ENCODE peak calls at places on chromosomes 5 and 9, in seven cellular contexts. S, U, T, D, O, P and C are unnamed samples.

GRCh38 chr5:180602481-180603075 is 11.3 kb upstream of the SCGB3A1 start:
- DNase-seq in S (no peak), U (no peak), T (no peak), D (no peak), O (no peak), P (no peak), C (no peak)

GRCh38 chr9:92988215-92988731 is 41.0 kb downstream of the FGD3 start:
- DNase-seq in S (peak), U (no peak), T (peak), D (no peak), O (no peak), P (no peak), C (no peak)

GRCh38 chr9:14153310-14153720 is 160.6 kb downstream of the NFIB start:
- DNase-seq in S (no peak), U (peak), T (no peak), D (no peak), O (no peak), P (no peak), C (peak)

GRCh38 chr5:41118177-41118576 is 47.0 kb upstream of the MROH2B start:
- DNase-seq in S (peak), U (no peak), T (no peak), D (no peak), O (no peak), P (no peak), C (no peak)

GRCh38 chr9:72627147-72627546 is 105.7 kb downstream of the TMC1 start:
- DNase-seq in S (no peak), U (peak), T (no peak), D (no peak), O (no peak), P (no peak), C (no peak)

GRCh38 chr9:33517373-33517772 is 6.7 kb upstream of the ANKRD18B start:
- DNase-seq in S (peak), U (peak), T (peak), D (peak), O (peak), P (peak), C (peak)

GRCh38 chr5:131671409-131671808 is 36.4 kb upstream of the RAPGEF6 start:
- DNase-seq in S (no peak), U (no peak), T (no peak), D (no peak), O (no peak), P (no peak), C (no peak)

GRCh38 chr9:134839441-134840125 is 41.0 kb upstream of the FCN2 start:
- DNase-seq in S (no peak), U (peak), T (no peak), D (no peak), O (no peak), P (no peak), C (no peak)

GRCh38 chr9:23736293-23736692 is 89.7 kb downstream of the ELAVL2 start:
- DNase-seq in S (no peak), U (peak), T (no peak), D (no peak), O (no peak), P (no peak), C (no peak)

GRCh38 chr5:160152287-160152686 is 33.0 kb upstream of the PWWP2A start:
- DNase-seq in S (no peak), U (no peak), T (no peak), D (no peak), O (no peak), P (no peak), C (no peak)

GRCh38 chr5:177478711-177479646 is 5.5 kb upstream of the DBN1 start:
- DNase-seq in S (no peak), U (no peak), T (no peak), D (peak), O (peak), P (peak), C (no peak)

GRCh38 chr5:173873296-173873922 is 14.7 kb upstream of the CPEB4 start:
- DNase-seq in S (no peak), U (no peak), T (no peak), D (peak), O (no peak), P (no peak), C (no peak)

GRCh38 chr5:68884893-68885292 is 208.9 kb upstream of the SLC30A5 start:
- DNase-seq in S (peak), U (peak), T (no peak), D (peak), O (no peak), P (no peak), C (no peak)

GRCh38 chr9:125008599-125008998 is 67.7 kb upstream of the GOLGA1 start:
- DNase-seq in S (no peak), U (no peak), T (no peak), D (no peak), O (no peak), P (no peak), C (no peak)

GRCh38 chr5:141683596-141684161 is 1.6 kb upstream of the ARAP3 start:
- DNase-seq in S (no peak), U (peak), T (no peak), D (no peak), O (no peak), P (no peak), C (no peak)

GRCh38 chr9:18487620-18488019 is 13.7 kb downstream of the ADAMTSL1 start:
- DNase-seq in S (no peak), U (no peak), T (no peak), D (no peak), O (no peak), P (no peak), C (no peak)

GRCh38 chr9:91948423-91949292 is 1.4 kb downstream of the ROR2 start:
- DNase-seq in S (no peak), U (peak), T (no peak), D (peak), O (peak), P (peak), C (no peak)

GRCh38 chr9:112921549-112921948 is 30.9 kb upstream of the SLC46A2 start:
- DNase-seq in S (peak), U (peak), T (no peak), D (peak), O (peak), P (peak), C (peak)

GRCh38 chr5:35990941-35991592 is at the start of gene UGT3A1:
- DNase-seq in S (no peak), U (peak), T (no peak), D (no peak), O (peak), P (no peak), C (no peak)

GRCh38 chr9:98811051-98811650 is 3.7 kb downstream of the GALNT12 start:
- DNase-seq in S (peak), U (no peak), T (no peak), D (no peak), O (no peak), P (peak), C (peak)

GRCh38 chr9:15725953-15726352 is 173.1 kb downstream of the CCDC171 start:
- DNase-seq in S (peak), U (no peak), T (no peak), D (no peak), O (no peak), P (peak), C (peak)

GRCh38 chr5:123000731-123001130 is 35.8 kb downstream of the PPIC start:
- DNase-seq in S (no peak), U (no peak), T (no peak), D (no peak), O (no peak), P (no peak), C (no peak)

GRCh38 chr9:77063645-77064285 is 44.3 kb downstream of the FOXB2 start:
- DNase-seq in S (peak), U (no peak), T (no peak), D (peak), O (peak), P (peak), C (peak)

GRCh38 chr5:100828071-100828689 is 74.9 kb downstream of the ST8SIA4 start:
- DNase-seq in S (no peak), U (no peak), T (no peak), D (peak), O (no peak), P (no peak), C (no peak)

GRCh38 chr5:160071521-160072299 is 47.5 kb downstream of the PWWP2A start:
- DNase-seq in S (no peak), U (no peak), T (no peak), D (no peak), O (peak), P (no peak), C (peak)

GRCh38 chr5:155004138-155004744 is 9.3 kb upstream of the KIF4B start:
- DNase-seq in S (peak), U (peak), T (peak), D (peak), O (peak), P (no peak), C (no peak)

GRCh38 chr5:35860686-35861085 is 4.0 kb downstream of the IL7R start:
- DNase-seq in S (no peak), U (no peak), T (no peak), D (no peak), O (no peak), P (peak), C (peak)

GRCh38 chr9:7117676-7118561 is 360.1 kb downstream of the KDM4C start:
- DNase-seq in S (peak), U (no peak), T (no peak), D (peak), O (no peak), P (no peak), C (peak)

GRCh38 chr9:20805766-20806165 is 121.7 kb downstream of the FOCAD start:
- DNase-seq in S (no peak), U (no peak), T (no peak), D (no peak), O (no peak), P (no peak), C (no peak)

GRCh38 chr5:123881791-123882244 is 369.8 kb downstream of the CSNK1G3 start:
- DNase-seq in S (no peak), U (no peak), T (no peak), D (no peak), O (no peak), P (peak), C (peak)

GRCh38 chr5:129973716-129974426 is 69.6 kb downstream of the CHSY3 start:
- DNase-seq in S (no peak), U (no peak), T (no peak), D (no peak), O (no peak), P (peak), C (peak)

GRCh38 chr5:179271821-179272325 is 73.4 kb downstream of the ADAMTS2 start:
- DNase-seq in S (no peak), U (no peak), T (no peak), D (no peak), O (no peak), P (no peak), C (no peak)

GRCh38 chr9:135154050-135154570 is 66.6 kb downstream of the OLFM1 start:
- DNase-seq in S (no peak), U (no peak), T (no peak), D (no peak), O (no peak), P (no peak), C (no peak)

GRCh38 chr5:54881286-54882005 is 103.9 kb downstream of the ESM1 start:
- DNase-seq in S (peak), U (no peak), T (no peak), D (no peak), O (no peak), P (no peak), C (no peak)

GRCh38 chr9:13915591-13916301 is 398.2 kb downstream of the NFIB start:
- DNase-seq in S (peak), U (no peak), T (no peak), D (no peak), O (peak), P (peak), C (no peak)

GRCh38 chr5:175681045-175681974 is 23.4 kb downstream of the HRH2 start:
- DNase-seq in S (no peak), U (no peak), T (no peak), D (peak), O (no peak), P (no peak), C (no peak)

GRCh38 chr9:14018061-14018460 is 295.9 kb downstream of the NFIB start:
- DNase-seq in S (peak), U (no peak), T (no peak), D (no peak), O (peak), P (peak), C (peak)

GRCh38 chr5:61159841-61160240 is 2.4 kb downstream of the SMIM15 start:
- DNase-seq in S (no peak), U (no peak), T (no peak), D (no peak), O (no peak), P (no peak), C (peak)
- H3K4me3 ChIP-seq in S (peak), U (no peak), T (peak), D (no peak), O (no peak), P (no peak), C (no peak)

DNA sequence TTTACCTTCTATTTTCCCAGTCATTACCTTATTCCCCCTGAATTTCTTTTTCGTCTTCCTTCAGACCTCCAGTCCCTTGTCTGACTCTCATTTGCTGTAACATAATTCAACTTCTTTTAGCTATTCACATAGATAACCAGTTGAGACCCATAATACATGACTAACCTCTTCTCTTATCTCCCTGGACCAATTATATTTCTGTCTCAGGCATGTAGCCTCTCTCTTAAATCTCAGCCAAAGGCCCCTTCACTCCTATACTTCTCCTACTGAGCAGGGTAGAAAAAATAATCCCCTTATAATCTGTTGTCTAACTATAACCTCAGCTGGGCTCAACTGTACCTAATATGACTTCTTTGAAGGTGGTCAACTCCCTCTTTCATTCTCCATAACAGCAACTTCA is 20.9 kb downstream of the RANBP6 start:
- DNase-seq in S (no peak), U (no peak), T (no peak), D (no peak), O (no peak), P (no peak), C (no peak)
- TF ChIP-seq CTCF in S (no peak), U (no peak), T (no peak), D (no peak), O (no peak), P (no peak), C (no peak)

GRCh38 chr5:164868761-164869160 is 1363.3 kb downstream of the MAT2B start:
- DNase-seq in S (no peak), U (peak), T (no peak), D (peak), O (no peak), P (no peak), C (no peak)
- H3K4me3 ChIP-seq in S (no peak), U (no peak), T (no peak), D (no peak), O (no peak), P (no peak), C (no peak)

GRCh38 chr9:129547869-129548570 is 72.9 kb downstream of the C9orf50 start:
- DNase-seq in S (no peak), U (no peak), T (no peak), D (no peak), O (no peak), P (no peak), C (no peak)

GRCh38 chr9:129549139-129549538 is 71.8 kb downstream of the C9orf50 start:
- DNase-seq in S (no peak), U (no peak), T (no peak), D (no peak), O (no peak), P (no peak), C (peak)

GRCh38 chr9:129549684-129550083 is 71.2 kb downstream of the C9orf50 start:
- DNase-seq in S (no peak), U (peak), T (no peak), D (no peak), O (no peak), P (peak), C (peak)

GRCh38 chr9:129547063-129547462 is 73.8 kb downstream of the C9orf50 start:
- DNase-seq in S (no peak), U (no peak), T (no peak), D (no peak), O (no peak), P (no peak), C (no peak)

DNA sequence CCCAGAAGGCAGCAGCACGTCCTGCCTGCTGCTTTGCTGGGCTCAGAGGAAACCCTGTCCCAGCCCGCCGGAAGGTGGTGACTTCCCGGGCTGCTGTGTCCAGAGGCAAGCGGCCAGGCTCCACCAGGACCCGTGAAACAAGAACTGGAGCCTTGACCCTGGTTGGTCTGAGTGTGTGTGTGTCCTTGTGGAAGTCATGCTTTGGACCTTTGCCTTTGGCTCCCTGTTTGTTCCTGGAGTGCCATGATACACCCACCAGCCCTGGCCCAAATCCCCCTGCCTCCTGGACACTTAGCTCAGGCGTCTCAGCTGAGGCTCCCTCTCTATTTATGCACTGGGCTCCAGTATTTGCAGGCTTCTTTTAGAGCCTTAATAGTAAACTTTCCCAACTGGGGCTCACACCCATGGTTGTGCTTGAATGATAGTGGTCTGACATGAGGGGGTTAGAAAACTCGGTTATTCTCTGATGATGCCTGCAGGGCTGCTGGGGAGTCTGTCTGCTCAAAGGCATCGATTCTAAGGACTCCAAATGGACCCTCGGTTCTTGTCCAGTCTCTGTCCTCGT is 72.2 kb downstream of the C9orf50 start:
- DNase-seq in S (no peak), U (no peak), T (no peak), D (no peak), O (no peak), P (no peak), C (no peak)
- TF ChIP-seq CTCF in S (no peak), U (no peak), T (no peak), D (no peak), O (no peak), P (no peak), C (no peak)

GRCh38 chr9:88992556-88992955 is 1.3 kb downstream of the S1PR3 start:
- DNase-seq in S (no peak), U (no peak), T (no peak), D (no peak), O (no peak), P (no peak), C (no peak)

GRCh38 chr9:88995205-88995604 is 3.9 kb downstream of the S1PR3 start:
- DNase-seq in S (no peak), U (no peak), T (no peak), D (no peak), O (no peak), P (no peak), C (no peak)

GRCh38 chr9:88993871-88994819 is 2.9 kb downstream of the S1PR3 start:
- DNase-seq in S (no peak), U (no peak), T (no peak), D (no peak), O (no peak), P (no peak), C (no peak)

GRCh38 chr9:88994820-88995180 is 3.5 kb downstream of the S1PR3 start:
- DNase-seq in S (no peak), U (no peak), T (no peak), D (no peak), O (no peak), P (peak), C (peak)

GRCh38 chr9:88993327-88993726 is 2.1 kb downstream of the S1PR3 start:
- DNase-seq in S (no peak), U (no peak), T (no peak), D (no peak), O (peak), P (no peak), C (no peak)
- H3K4me3 ChIP-seq in S (no peak), U (peak), T (no peak), D (peak), O (peak), P (peak), C (peak)

DNA sequence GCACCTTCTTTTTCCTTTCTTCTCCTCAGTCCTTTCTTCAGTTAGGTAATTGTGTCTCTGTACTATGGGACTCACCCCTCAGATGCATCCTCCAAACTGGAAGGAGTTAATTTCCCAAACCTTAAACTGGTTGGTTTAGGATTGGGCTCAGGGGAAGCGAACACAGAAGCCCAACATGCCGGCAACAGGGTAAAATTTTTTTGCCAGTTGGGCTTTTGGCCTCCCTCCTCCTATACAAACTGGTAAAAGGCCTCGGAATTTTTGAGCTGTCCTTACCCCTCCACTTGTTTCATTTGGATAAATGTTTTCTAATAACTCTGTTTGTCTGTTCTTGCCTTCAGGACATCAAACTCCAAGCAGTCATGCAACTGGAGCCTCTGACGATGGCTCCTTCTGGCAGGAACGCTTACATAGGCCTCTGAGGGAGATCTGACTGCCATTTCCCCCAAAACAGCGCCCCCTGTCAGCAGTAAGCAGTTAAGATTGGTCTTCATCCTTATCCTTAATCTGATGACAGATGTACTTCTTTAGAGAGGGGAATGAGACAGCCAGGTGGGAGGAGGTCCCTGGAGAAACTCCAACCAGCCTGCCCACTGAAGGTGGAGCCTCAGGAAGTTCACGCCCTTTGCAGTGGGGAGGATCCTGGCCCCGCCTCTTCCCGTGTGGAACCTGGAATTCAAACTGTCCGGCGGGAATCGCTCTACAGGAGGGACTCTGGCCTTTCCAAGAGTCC is 57.8 kb upstream of the SPINK5 start:
- DNase-seq in S (peak), U (peak), T (no peak), D (peak), O (no peak), P (no peak), C (no peak)
- TF ChIP-seq CTCF in S (peak), U (peak), T (peak), D (peak), O (no peak), P (no peak), C (no peak)

DNA sequence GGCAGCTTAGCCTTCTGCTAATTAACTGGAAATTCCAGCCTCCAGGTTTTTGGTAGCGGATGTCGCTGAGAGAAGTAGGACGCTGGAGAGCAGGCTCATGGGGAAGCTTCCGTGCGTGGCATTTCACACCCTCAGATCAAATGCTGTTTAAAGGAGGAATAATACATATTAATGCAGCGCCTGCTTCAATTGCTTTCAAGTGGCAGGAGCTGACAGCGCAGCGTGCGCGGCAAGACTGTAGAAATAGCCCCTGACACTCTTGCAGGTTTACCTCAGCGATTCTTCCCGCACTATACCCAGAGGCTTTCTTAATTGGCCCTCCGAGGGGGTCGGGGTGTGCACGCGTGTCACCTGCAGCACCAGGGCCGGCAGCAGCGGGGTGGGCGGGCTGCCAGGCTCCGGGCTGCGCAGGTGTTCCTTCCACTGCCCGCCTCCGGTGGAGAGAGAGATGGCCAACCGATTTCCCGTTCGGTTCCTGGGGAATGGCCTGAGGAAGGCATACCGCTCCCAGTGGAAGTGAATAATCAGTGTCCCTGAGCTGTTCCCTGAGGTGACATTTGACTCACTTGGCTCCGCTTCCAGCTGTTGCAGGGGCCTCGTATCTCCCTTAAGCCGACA is 427.9 kb downstream of the KCTD16 start:
- DNase-seq in S (no peak), U (peak), T (no peak), D (no peak), O (no peak), P (no peak), C (no peak)
- H3K4me3 ChIP-seq in S (no peak), U (no peak), T (no peak), D (no peak), O (no peak), P (no peak), C (no peak)